ENCODE peak calls at places on chromosomes 12 and 14, in seven cellular contexts. R, P, U, G, M, L and E are unnamed samples. For H3K4me1, the result is how much of the 10 kb centered on the place peaks cover.

GRCh38 chr12:42946776-42947435 is 357.4 kb upstream of the PRICKLE1 start:
- DNase-seq in R (no peak), P (peak), U (no peak), G (no peak), M (no peak), L (no peak), E (no peak)

GRCh38 chr14:91614187-91614586 is 104.1 kb upstream of the PPP4R3A start:
- DNase-seq in R (no peak), P (peak), U (no peak), G (no peak), M (no peak), L (peak), E (no peak)

GRCh38 chr14:103144085-103144484 is 20.8 kb downstream of the TNFAIP2 start:
- DNase-seq in R (no peak), P (peak), U (no peak), G (no peak), M (no peak), L (peak), E (no peak)

GRCh38 chr12:132740313-132740646 is 21.4 kb downstream of the ANKLE2 start:
- DNase-seq in R (no peak), P (no peak), U (no peak), G (no peak), M (no peak), L (no peak), E (no peak)

GRCh38 chr12:5402009-5402408 is 29.9 kb upstream of the NTF3 start:
- DNase-seq in R (no peak), P (no peak), U (no peak), G (no peak), M (no peak), L (no peak), E (no peak)

GRCh38 chr12:2156333-2156732 is 103.5 kb downstream of the CACNA1C start:
- DNase-seq in R (no peak), P (no peak), U (no peak), G (no peak), M (no peak), L (peak), E (no peak)

GRCh38 chr12:7439579-7440505 is 4.1 kb downstream of the CD163L1 start:
- DNase-seq in R (no peak), P (peak), U (no peak), G (peak), M (no peak), L (peak), E (peak)

GRCh38 chr14:76337619-76338545 is 38.1 kb upstream of the ESRRB start:
- DNase-seq in R (no peak), P (peak), U (no peak), G (no peak), M (no peak), L (no peak), E (peak)

GRCh38 chr14:23633160-23633701 is 2.9 kb upstream of the DHRS2 start:
- DNase-seq in R (no peak), P (no peak), U (no peak), G (no peak), M (no peak), L (no peak), E (no peak)

GRCh38 chr12:101372431-101372830 is 35.1 kb downstream of the ARL1 start:
- DNase-seq in R (no peak), P (no peak), U (no peak), G (no peak), M (no peak), L (no peak), E (no peak)

GRCh38 chr14:38079886-38080285 is 127.8 kb upstream of the SSTR1 start:
- DNase-seq in R (no peak), P (no peak), U (no peak), G (no peak), M (no peak), L (no peak), E (peak)

GRCh38 chr14:61456720-61457119 is 135.3 kb downstream of the PRKCH start:
- DNase-seq in R (peak), P (peak), U (peak), G (peak), M (peak), L (peak), E (peak)

GRCh38 chr12:120761581-120761980 is 36.0 kb downstream of the ACADS start:
- DNase-seq in R (no peak), P (no peak), U (no peak), G (no peak), M (no peak), L (peak), E (no peak)

GRCh38 chr12:51593539-51593938 is 2.5 kb downstream of the SCN8A start:
- DNase-seq in R (peak), P (peak), U (no peak), G (peak), M (no peak), L (peak), E (no peak)

GRCh38 chr12:14289596-14289995 is 75.9 kb upstream of the ATF7IP start:
- DNase-seq in R (no peak), P (no peak), U (no peak), G (no peak), M (no peak), L (no peak), E (no peak)

GRCh38 chr12:75087656-75088055 is 122.0 kb downstream of the KCNC2 start:
- DNase-seq in R (no peak), P (no peak), U (no peak), G (peak), M (no peak), L (no peak), E (no peak)

GRCh38 chr12:100651694-100652093 is 78.2 kb downstream of the GAS2L3 start:
- DNase-seq in R (no peak), P (no peak), U (no peak), G (no peak), M (no peak), L (no peak), E (no peak)

GRCh38 chr12:60209933-60210332 is 614.1 kb downstream of the SLC16A7 start:
- DNase-seq in R (no peak), P (no peak), U (no peak), G (no peak), M (no peak), L (no peak), E (no peak)

GRCh38 chr12:131872154-131873046 is 22.0 kb upstream of the ULK1 start:
- DNase-seq in R (no peak), P (peak), U (no peak), G (no peak), M (no peak), L (peak), E (peak)

GRCh38 chr12:113897406-113897805 is 68.7 kb downstream of the RBM19 start:
- DNase-seq in R (no peak), P (no peak), U (no peak), G (no peak), M (no peak), L (no peak), E (no peak)

GRCh38 chr14:77153802-77154201 is 12.2 kb upstream of the ZDHHC22 start:
- DNase-seq in R (no peak), P (no peak), U (no peak), G (no peak), M (no peak), L (no peak), E (no peak)

GRCh38 chr14:51889851-51890250 is 29.4 kb downstream of the GNG2 start:
- DNase-seq in R (no peak), P (no peak), U (no peak), G (no peak), M (no peak), L (peak), E (no peak)

GRCh38 chr12:104232609-104233280 is 17.2 kb downstream of the TXNRD1 start:
- DNase-seq in R (no peak), P (no peak), U (no peak), G (no peak), M (no peak), L (no peak), E (no peak)

GRCh38 chr12:62299617-62300016 is 39.4 kb downstream of the USP15 start:
- DNase-seq in R (no peak), P (no peak), U (no peak), G (no peak), M (no peak), L (no peak), E (no peak)

GRCh38 chr14:23153891-23154796 is 29.3 kb downstream of the SLC7A8 start:
- DNase-seq in R (no peak), P (peak), U (peak), G (peak), M (peak), L (no peak), E (peak)

GRCh38 chr14:54756656-54757392 is 145.8 kb downstream of the GCH1 start:
- DNase-seq in R (no peak), P (no peak), U (no peak), G (no peak), M (no peak), L (no peak), E (no peak)
- H3K4me1 ChIP-seq in R (under half), P (under half), U (under half), G (under half), M (under half), L (under half), E (under half)

GRCh38 chr12:46181465-46181864 is 87.4 kb downstream of the SLC38A1 start:
- DNase-seq in R (no peak), P (no peak), U (no peak), G (no peak), M (no peak), L (no peak), E (no peak)
- H3K4me1 ChIP-seq in R (under half), P (under half), U (under half), G (under half), M (under half), L (under half), E (under half)

GRCh38 chr12:47753021-47754001 is 5.4 kb downstream of the RAPGEF3 start:
- DNase-seq in R (no peak), P (no peak), U (peak), G (peak), M (no peak), L (no peak), E (peak)
- H3K4me1 ChIP-seq in R (under half), P (under half), U (under half), G (under half), M (under half), L (under half), E (under half)

DNA sequence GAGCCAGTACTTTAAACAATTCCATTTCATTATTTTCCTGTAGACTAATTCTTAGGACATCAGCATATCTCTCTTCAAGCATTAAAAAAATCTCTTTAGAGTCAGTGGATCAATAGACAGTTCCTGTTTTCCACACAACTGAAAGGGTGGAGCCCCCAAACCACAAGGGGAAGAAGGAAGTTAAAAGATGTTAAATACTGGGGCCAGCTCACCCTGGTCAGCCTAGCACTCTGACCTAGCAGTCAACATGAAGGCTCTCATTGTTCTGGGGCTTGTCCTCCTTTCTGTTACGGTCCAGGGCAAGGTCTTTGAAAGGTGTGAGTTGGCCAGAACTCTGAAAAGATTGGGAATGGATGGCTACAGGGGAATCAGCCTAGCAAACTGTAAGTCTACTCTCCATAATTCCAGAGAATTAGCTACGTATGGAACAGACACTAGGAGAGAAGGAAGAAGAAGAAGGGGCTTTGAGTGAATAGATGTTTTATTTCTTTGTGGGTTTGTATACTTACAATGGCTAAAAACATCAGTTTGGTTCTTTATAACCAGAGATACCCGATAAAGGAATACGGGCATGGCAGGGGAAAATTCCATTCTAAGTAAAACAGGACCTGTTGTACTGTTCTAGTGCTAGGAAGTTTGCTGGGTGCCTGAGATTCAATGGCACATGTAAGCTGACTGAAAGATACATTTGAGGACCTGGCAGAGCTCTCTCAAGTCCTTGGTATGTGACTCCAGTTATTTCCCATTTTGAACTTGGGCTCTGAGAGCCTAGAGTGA is at the start of gene LYZ:
- DNase-seq in R (no peak), P (no peak), U (no peak), G (no peak), M (no peak), L (no peak), E (no peak)
- H3K4me1 ChIP-seq in R (under half), P (under half), U (under half), G (under half), M (under half), L (under half), E (under half)

GRCh38 chr12:639988-640387 is 23.3 kb downstream of the NINJ2 start:
- DNase-seq in R (no peak), P (no peak), U (no peak), G (no peak), M (no peak), L (no peak), E (no peak)
- H3K4me1 ChIP-seq in R (under half), P (under half), U (under half), G (under half), M (under half), L (under half), E (under half)